ENCODE peak calls at places on chromosomes 12 and 14, in five cellular contexts. One of them, this sample, is unnamed.

GRCh38 chr12:43273467-43273866 is 278.5 kb downstream of the ADAMTS20 start:
- DNase-seq in coronary artery: no peak
- DNase-seq in uterus: no peak
- DNase-seq in OCI-LY7: no peak
- DNase-seq in tibial nerve: no peak
- DNase-seq in this sample: no peak

GRCh38 chr12:93322784-93323183 is 54.9 kb upstream of the NUDT4 start:
- DNase-seq in coronary artery: no peak
- DNase-seq in uterus: no peak
- DNase-seq in OCI-LY7: no peak
- DNase-seq in tibial nerve: no peak
- DNase-seq in this sample: no peak

GRCh38 chr14:83162351-83162929 is 1628.8 kb upstream of the SEL1L start:
- DNase-seq in coronary artery: no peak
- DNase-seq in uterus: no peak
- DNase-seq in OCI-LY7: no peak
- DNase-seq in tibial nerve: no peak
- DNase-seq in this sample: no peak

GRCh38 chr12:82757059-82757458 is 70.4 kb downstream of the TMTC2 start:
- DNase-seq in coronary artery: no peak
- DNase-seq in uterus: no peak
- DNase-seq in OCI-LY7: no peak
- DNase-seq in tibial nerve: no peak
- DNase-seq in this sample: no peak

GRCh38 chr12:124588689-124589318 is 21.4 kb upstream of the NCOR2 start:
- DNase-seq in coronary artery: no peak
- DNase-seq in uterus: no peak
- DNase-seq in OCI-LY7: no peak
- DNase-seq in tibial nerve: peak; percentile 67
- DNase-seq in this sample: no peak

GRCh38 chr12:64556231-64556630 is 54.1 kb upstream of the RASSF3 start:
- DNase-seq in coronary artery: no peak
- DNase-seq in uterus: no peak
- DNase-seq in OCI-LY7: no peak
- DNase-seq in tibial nerve: no peak
- DNase-seq in this sample: no peak

GRCh38 chr12:76020281-76020680 is 11.3 kb downstream of the PHLDA1 start:
- DNase-seq in coronary artery: no peak
- DNase-seq in uterus: no peak
- DNase-seq in OCI-LY7: no peak
- DNase-seq in tibial nerve: no peak
- DNase-seq in this sample: no peak

GRCh38 chr14:76776306-76777251 is 15.3 kb downstream of the VASH1 start:
- DNase-seq in coronary artery: no peak
- DNase-seq in uterus: peak; percentile 11
- DNase-seq in OCI-LY7: peak; percentile 23
- DNase-seq in tibial nerve: no peak
- DNase-seq in this sample: no peak

GRCh38 chr14:22282429-22282828 is 306.6 kb downstream of the DAD1 start:
- DNase-seq in coronary artery: no peak
- DNase-seq in uterus: no peak
- DNase-seq in OCI-LY7: peak; percentile 86
- DNase-seq in tibial nerve: no peak
- DNase-seq in this sample: no peak

GRCh38 chr14:77498120-77498979 is at the start of gene ISM2:
- DNase-seq in coronary artery: no peak
- DNase-seq in uterus: peak; percentile 27
- DNase-seq in OCI-LY7: no peak
- DNase-seq in tibial nerve: no peak
- DNase-seq in this sample: peak; percentile 35

GRCh38 chr12:58541300-58541690 is 379.0 kb downstream of the LRIG3 start:
- DNase-seq in coronary artery: no peak
- DNase-seq in uterus: no peak
- DNase-seq in OCI-LY7: no peak
- DNase-seq in tibial nerve: no peak
- DNase-seq in this sample: no peak

GRCh38 chr14:70879448-70879847 is 27.8 kb upstream of the PCNX1 start:
- DNase-seq in coronary artery: no peak
- DNase-seq in uterus: no peak
- DNase-seq in OCI-LY7: no peak
- DNase-seq in tibial nerve: no peak
- DNase-seq in this sample: no peak

GRCh38 chr14:59229653-59230406 is 41.4 kb downstream of the DAAM1 start:
- DNase-seq in coronary artery: no peak
- DNase-seq in uterus: no peak
- DNase-seq in OCI-LY7: no peak
- DNase-seq in tibial nerve: no peak
- DNase-seq in this sample: no peak

GRCh38 chr14:88792572-88793258 is at the start of gene EML5:
- DNase-seq in coronary artery: peak; percentile 81
- DNase-seq in uterus: peak; percentile 82
- DNase-seq in OCI-LY7: peak; percentile 87
- DNase-seq in tibial nerve: peak; percentile 51
- DNase-seq in this sample: peak; percentile 81

GRCh38 chr12:62438098-62438692 is 28.4 kb upstream of the MON2 start:
- DNase-seq in coronary artery: no peak
- DNase-seq in uterus: peak; percentile 23
- DNase-seq in OCI-LY7: peak; percentile 60
- DNase-seq in tibial nerve: peak; percentile 76
- DNase-seq in this sample: no peak

GRCh38 chr14:36626150-36626549 is 35.5 kb upstream of the PAX9 start:
- DNase-seq in coronary artery: no peak
- DNase-seq in uterus: no peak
- DNase-seq in OCI-LY7: peak; percentile 13
- DNase-seq in tibial nerve: no peak
- DNase-seq in this sample: no peak

GRCh38 chr14:88385212-88386101 is at the start of gene SPATA7:
- DNase-seq in coronary artery: peak; percentile 94
- DNase-seq in uterus: peak; percentile 91
- DNase-seq in OCI-LY7: peak; percentile 90
- DNase-seq in tibial nerve: peak; percentile 91
- DNase-seq in this sample: peak; percentile 97

GRCh38 chr12:3125674-3126073 is 48.5 kb downstream of the TSPAN9 start:
- DNase-seq in coronary artery: no peak
- DNase-seq in uterus: no peak
- DNase-seq in OCI-LY7: no peak
- DNase-seq in tibial nerve: no peak
- DNase-seq in this sample: no peak

GRCh38 chr14:99157676-99158075 is 114.3 kb downstream of the BCL11B start:
- DNase-seq in coronary artery: peak; percentile 29
- DNase-seq in uterus: no peak
- DNase-seq in OCI-LY7: no peak
- DNase-seq in tibial nerve: no peak
- DNase-seq in this sample: no peak

GRCh38 chr12:64522316-64522715 is 70.4 kb downstream of the TBK1 start:
- DNase-seq in coronary artery: no peak
- DNase-seq in uterus: no peak
- DNase-seq in OCI-LY7: no peak
- DNase-seq in tibial nerve: no peak
- DNase-seq in this sample: no peak

GRCh38 chr14:67856806-67857205 is 37.2 kb downstream of the RAD51B start:
- DNase-seq in coronary artery: no peak
- DNase-seq in uterus: no peak
- DNase-seq in OCI-LY7: no peak
- DNase-seq in tibial nerve: no peak
- DNase-seq in this sample: no peak

GRCh38 chr12:34397591-34398365 is 375.5 kb downstream of the ALG10 start:
- DNase-seq in coronary artery: no peak
- DNase-seq in uterus: peak; percentile 6
- DNase-seq in OCI-LY7: no peak
- DNase-seq in tibial nerve: peak; percentile 1
- DNase-seq in this sample: peak; percentile 25

GRCh38 chr14:100076133-100076532 is 10.9 kb downstream of the EVL start:
- DNase-seq in coronary artery: no peak
- DNase-seq in uterus: no peak
- DNase-seq in OCI-LY7: no peak
- DNase-seq in tibial nerve: no peak
- DNase-seq in this sample: no peak

DNA sequence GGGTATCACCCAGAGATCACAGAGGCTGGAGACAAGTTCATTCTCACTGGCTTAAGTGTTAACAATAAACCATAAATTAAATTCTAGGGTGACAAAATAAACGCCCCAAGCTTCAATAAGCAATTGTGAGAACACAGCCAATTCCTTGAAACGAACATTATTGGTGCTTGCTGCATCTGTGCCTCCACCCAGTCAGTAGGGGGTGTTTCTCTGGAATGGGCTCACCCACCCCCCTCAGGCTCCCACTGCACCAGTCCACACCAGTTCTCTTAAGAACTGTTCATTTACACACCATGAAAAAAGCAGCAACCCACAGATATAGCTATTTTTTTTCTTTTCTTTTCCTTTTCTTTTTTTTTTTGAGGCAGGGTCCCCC is 34.7 kb downstream of the CDC42BPB start:
- DNase-seq in coronary artery: no peak
- DNase-seq in uterus: no peak
- DNase-seq in OCI-LY7: no peak
- DNase-seq in tibial nerve: no peak
- DNase-seq in this sample: no peak
- H3K4me3 ChIP-seq in coronary artery: no peak overlapping the region
- H3K4me3 ChIP-seq in uterus: no peak overlapping the region
- H3K4me3 ChIP-seq in OCI-LY7: no peak overlapping the region
- H3K4me3 ChIP-seq in tibial nerve: no peak overlapping the region
- H3K4me3 ChIP-seq in this sample: no peak overlapping the region

DNA sequence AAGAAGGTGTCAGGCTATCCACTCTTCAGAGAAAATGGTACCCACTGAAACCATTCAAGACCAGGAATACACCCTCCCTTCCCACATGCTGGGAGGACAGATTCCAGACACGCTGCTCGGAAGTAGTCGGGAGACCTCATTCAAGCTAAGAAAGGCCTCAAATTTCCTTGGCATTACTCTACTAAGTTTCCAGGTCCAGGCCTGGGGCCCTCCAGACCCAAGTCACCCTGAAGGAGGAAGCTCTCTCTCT is 27.1 kb upstream of the RPLP0 start:
- DNase-seq in coronary artery: no peak
- DNase-seq in uterus: no peak
- DNase-seq in OCI-LY7: no peak
- DNase-seq in tibial nerve: no peak
- DNase-seq in this sample: no peak
- H3K27ac ChIP-seq in coronary artery: no peak overlapping the region
- H3K27ac ChIP-seq in uterus: peak overlapping the region; percentile 97
- H3K27ac ChIP-seq in OCI-LY7: peak overlapping the region; percentile 69
- H3K27ac ChIP-seq in tibial nerve: peak overlapping the region; percentile 98
- H3K27ac ChIP-seq in this sample: no peak overlapping the region

GRCh38 chr14:92041203-92041602 is 1.3 kb upstream of the TRIP11 start:
- DNase-seq in coronary artery: no peak
- DNase-seq in uterus: no peak
- DNase-seq in OCI-LY7: peak; percentile 4
- DNase-seq in tibial nerve: no peak
- DNase-seq in this sample: no peak
- H3K4me3 ChIP-seq in coronary artery: no peak overlapping the region
- H3K4me3 ChIP-seq in uterus: peak overlapping the region; percentile 52
- H3K4me3 ChIP-seq in OCI-LY7: peak overlapping the region; percentile 81
- H3K4me3 ChIP-seq in tibial nerve: no peak overlapping the region
- H3K4me3 ChIP-seq in this sample: peak overlapping the region; percentile 84

GRCh38 chr14:61485670-61486069 is 164.3 kb downstream of the PRKCH start:
- DNase-seq in coronary artery: no peak
- DNase-seq in uterus: no peak
- DNase-seq in OCI-LY7: no peak
- DNase-seq in tibial nerve: no peak
- DNase-seq in this sample: no peak
- H3K27ac ChIP-seq in coronary artery: no peak overlapping the region
- H3K27ac ChIP-seq in uterus: no peak overlapping the region
- H3K27ac ChIP-seq in OCI-LY7: no peak overlapping the region
- H3K27ac ChIP-seq in tibial nerve: no peak overlapping the region
- H3K27ac ChIP-seq in this sample: no peak overlapping the region

GRCh38 chr12:7156259-7157197 is 26.4 kb downstream of the CLSTN3 start:
- DNase-seq in coronary artery: no peak
- DNase-seq in uterus: no peak
- DNase-seq in OCI-LY7: no peak
- DNase-seq in tibial nerve: no peak
- DNase-seq in this sample: no peak
- H3K4me3 ChIP-seq in coronary artery: no peak overlapping the region
- H3K4me3 ChIP-seq in uterus: no peak overlapping the region
- H3K4me3 ChIP-seq in OCI-LY7: no peak overlapping the region
- H3K4me3 ChIP-seq in tibial nerve: no peak overlapping the region
- H3K4me3 ChIP-seq in this sample: no peak overlapping the region

DNA sequence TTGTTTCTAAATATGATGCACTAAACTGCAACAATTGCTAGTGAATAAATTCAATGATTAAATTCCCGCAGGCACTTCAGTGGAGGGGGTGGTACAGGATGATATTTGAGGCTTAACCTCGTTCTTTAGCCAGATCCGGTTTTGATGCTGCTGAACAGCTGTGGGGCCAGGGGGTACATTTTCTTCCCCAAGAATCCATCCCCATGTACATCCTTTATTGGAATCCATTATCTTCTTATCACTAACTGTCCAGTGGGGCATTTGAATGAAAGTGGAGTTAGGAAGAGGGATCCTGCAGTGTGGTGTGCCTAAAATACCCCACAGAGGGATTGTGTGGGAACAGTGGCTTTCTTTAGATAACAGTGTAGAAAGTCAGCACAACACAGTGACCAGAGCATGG is 45.2 kb upstream of the OASL start:
- DNase-seq in coronary artery: no peak
- DNase-seq in uterus: no peak
- DNase-seq in OCI-LY7: no peak
- DNase-seq in tibial nerve: no peak
- DNase-seq in this sample: no peak
- H3K27ac ChIP-seq in coronary artery: no peak overlapping the region
- H3K27ac ChIP-seq in uterus: no peak overlapping the region
- H3K27ac ChIP-seq in OCI-LY7: no peak overlapping the region
- H3K27ac ChIP-seq in tibial nerve: no peak overlapping the region
- H3K27ac ChIP-seq in this sample: no peak overlapping the region

GRCh38 chr12:91183565-91183964 is 948 bp upstream of the DCN start:
- DNase-seq in coronary artery: no peak
- DNase-seq in uterus: no peak
- DNase-seq in OCI-LY7: no peak
- DNase-seq in tibial nerve: no peak
- DNase-seq in this sample: no peak

GRCh38 chr12:91180577-91180976 is 2.0 kb downstream of the DCN start:
- DNase-seq in coronary artery: no peak
- DNase-seq in uterus: no peak
- DNase-seq in OCI-LY7: no peak
- DNase-seq in tibial nerve: no peak
- DNase-seq in this sample: no peak

GRCh38 chr12:91185437-91185836 is 2.8 kb upstream of the DCN start:
- DNase-seq in coronary artery: no peak
- DNase-seq in uterus: no peak
- DNase-seq in OCI-LY7: no peak
- DNase-seq in tibial nerve: no peak
- DNase-seq in this sample: no peak

GRCh38 chr12:91181053-91181452 is 1.6 kb downstream of the DCN start:
- DNase-seq in coronary artery: no peak
- DNase-seq in uterus: no peak
- DNase-seq in OCI-LY7: no peak
- DNase-seq in tibial nerve: no peak
- DNase-seq in this sample: no peak

GRCh38 chr12:91182664-91183455 is at the start of gene DCN:
- DNase-seq in coronary artery: no peak
- DNase-seq in uterus: no peak
- DNase-seq in OCI-LY7: no peak
- DNase-seq in tibial nerve: no peak
- DNase-seq in this sample: no peak
- H3K4me3 ChIP-seq in coronary artery: peak within 1 kb of the TSS; percentile 61
- H3K4me3 ChIP-seq in uterus: peak within 1 kb of the TSS; percentile 52
- H3K4me3 ChIP-seq in OCI-LY7: no peak within 1 kb of the TSS
- H3K4me3 ChIP-seq in tibial nerve: peak within 1 kb of the TSS; percentile 20
- H3K4me3 ChIP-seq in this sample: peak within 1 kb of the TSS; percentile 25

This sample was measured in dorsolateral prefrontal cortex.